ENCODE peak calls at places on chromosomes 2 and 18, in nine cellular contexts. R, O, D, S, Q, G, K, I and J are unnamed samples.

GRCh38 chr18:36314754-36315153 is 17.2 kb downstream of the FHOD3 start:
- DNase-seq in R (no peak), O (no peak), D (no peak), S (no peak), Q (no peak), G (no peak), K (peak), I (no peak), J (no peak)

GRCh38 chr2:43110442-43110871 is 115.9 kb downstream of the ZFP36L2 start:
- DNase-seq in R (no peak), O (peak), D (peak), S (no peak), Q (no peak), G (peak), K (no peak), I (no peak), J (no peak)

GRCh38 chr2:147595200-147595599 is 249.6 kb upstream of the ACVR2A start:
- DNase-seq in R (no peak), O (no peak), D (no peak), S (no peak), Q (no peak), G (no peak), K (no peak), I (no peak), J (no peak)

GRCh38 chr2:241645056-241645914 is 7.8 kb downstream of the ATG4B start:
- DNase-seq in R (no peak), O (no peak), D (no peak), S (no peak), Q (no peak), G (no peak), K (no peak), I (no peak), J (no peak)

GRCh38 chr2:157523270-157524059 is 79.6 kb upstream of the CYTIP start:
- DNase-seq in R (no peak), O (no peak), D (no peak), S (no peak), Q (no peak), G (no peak), K (no peak), I (no peak), J (no peak)

GRCh38 chr2:124081154-124081771 is 56.2 kb downstream of the CNTNAP5 start:
- DNase-seq in R (no peak), O (no peak), D (no peak), S (no peak), Q (no peak), G (no peak), K (no peak), I (no peak), J (no peak)

GRCh38 chr2:185291035-185291647 is 447.5 kb upstream of the FSIP2 start:
- DNase-seq in R (no peak), O (peak), D (no peak), S (peak), Q (no peak), G (peak), K (peak), I (peak), J (no peak)

GRCh38 chr2:20599861-20600461 is 50.9 kb downstream of the HS1BP3 start:
- DNase-seq in R (no peak), O (no peak), D (no peak), S (no peak), Q (no peak), G (no peak), K (no peak), I (peak), J (peak)

GRCh38 chr2:174059178-174059874 is 94.2 kb upstream of the SP3 start:
- DNase-seq in R (no peak), O (no peak), D (no peak), S (no peak), Q (no peak), G (no peak), K (peak), I (no peak), J (no peak)

GRCh38 chr2:52220393-52220792 is 1188.5 kb upstream of the NRXN1 start:
- DNase-seq in R (no peak), O (no peak), D (no peak), S (no peak), Q (no peak), G (no peak), K (no peak), I (peak), J (no peak)

GRCh38 chr18:23593720-23594119 is 7.4 kb upstream of the NPC1 start:
- DNase-seq in R (no peak), O (no peak), D (no peak), S (no peak), Q (no peak), G (no peak), K (peak), I (no peak), J (no peak)